ENCODE peak calls at places on chromosomes 6 and 20, in six cellular contexts. Y, R, U, X, A and E are unnamed samples. For H3K4me1, the result is how much of the 10 kb centered on the place peaks cover.

GRCh38 chr6:161134550-161135298 is 139.1 kb downstream of the AGPAT4 start:
- DNase-seq in X (no peak), R (no peak), U (no peak), Y (no peak), A (no peak), E (no peak)

GRCh38 chr20:64023278-64024140 is 12.5 kb upstream of the C20orf204 start:
- DNase-seq in A (no peak), Y (no peak), U (no peak), R (no peak), X (no peak), E (no peak)

GRCh38 chr6:44216677-44217331 is at the start of gene MYMX:
- DNase-seq in X (no peak), R (no peak), U (no peak), Y (no peak), A (peak), E (no peak)

GRCh38 chr6:161276605-161277155 is 2.8 kb upstream of the AGPAT4 start:
- DNase-seq in R (no peak), U (no peak), Y (no peak), X (no peak), A (no peak), E (no peak)

GRCh38 chr6:33294086-33294823 is 4.5 kb downstream of the RGL2 start:
- DNase-seq in R (no peak), U (no peak), Y (no peak), A (no peak), X (no peak), E (no peak)

GRCh38 chr20:59645316-59645715 is 41.0 kb downstream of the PHACTR3 start:
- DNase-seq in U (no peak), R (no peak), Y (no peak), X (no peak), A (no peak), E (no peak)

GRCh38 chr20:31833130-31833930 is 12.1 kb downstream of the FOXS1 start:
- DNase-seq in U (peak), X (peak), Y (no peak), A (peak), R (peak), E (peak)

GRCh38 chr20:58584881-58585752 is 66.0 kb upstream of the STX16 start:
- DNase-seq in X (no peak), Y (no peak), U (no peak), A (no peak), R (no peak), E (no peak)

GRCh38 chr6:67630146-67630545 is 1004.9 kb upstream of the ADGRB3 start:
- DNase-seq in A (no peak), U (no peak), X (no peak), Y (no peak), R (no peak), E (no peak)

GRCh38 chr6:159961523-159961922 is 7.4 kb upstream of the IGF2R start:
- DNase-seq in U (no peak), Y (no peak), A (peak), X (no peak), R (peak), E (no peak)

GRCh38 chr6:127539292-127539691 is 20.2 kb upstream of the MTCL3 start:
- DNase-seq in Y (no peak), R (no peak), A (no peak), X (peak), U (no peak), E (no peak)

GRCh38 chr20:50690562-50690978 is 772 bp downstream of the RIPOR3 start:
- DNase-seq in A (peak), X (no peak), R (no peak), Y (no peak), U (no peak), E (no peak)

GRCh38 chr6:165497472-165497871 is 165.6 kb downstream of the PDE10A start:
- DNase-seq in X (no peak), A (no peak), U (no peak), Y (no peak), R (no peak), E (no peak)

GRCh38 chr6:56046576-56046975 is 171.2 kb upstream of the BMP5 start:
- DNase-seq in R (no peak), A (no peak), U (no peak), X (no peak), Y (no peak), E (no peak)

GRCh38 chr20:60046011-60046413 is 87.8 kb downstream of the CDH26 start:
- DNase-seq in Y (no peak), U (no peak), A (no peak), X (no peak), R (no peak), E (no peak)

GRCh38 chr6:139920027-139920851 is 545.8 kb upstream of the CITED2 start:
- DNase-seq in A (no peak), Y (no peak), R (no peak), U (no peak), X (no peak), E (no peak)

GRCh38 chr20:34522969-34523871 is 7.0 kb downstream of the DYNLRB1 start:
- DNase-seq in A (peak), Y (no peak), U (peak), R (peak), X (peak), E (peak)

GRCh38 chr6:149472241-149472640 is 12.6 kb downstream of the ZC3H12D start:
- DNase-seq in Y (no peak), A (no peak), U (no peak), X (no peak), R (no peak), E (no peak)

GRCh38 chr6:36927114-36927513 is 27.4 kb upstream of the PI16 start:
- DNase-seq in R (no peak), Y (no peak), A (no peak), X (no peak), U (no peak), E (no peak)

GRCh38 chr20:33727115-33727479 is 4.7 kb upstream of the ZNF341 start:
- DNase-seq in A (no peak), R (no peak), Y (no peak), U (no peak), X (no peak), E (no peak)

GRCh38 chr6:53398541-53399344 is 50.0 kb upstream of the ELOVL5 start:
- DNase-seq in R (no peak), Y (no peak), U (no peak), A (no peak), X (no peak), E (no peak)

GRCh38 chr6:42742116-42742894 is 3.6 kb downstream of the TBCC start:
- DNase-seq in U (peak), Y (no peak), R (no peak), A (no peak), X (peak), E (no peak)

GRCh38 chr20:25623225-25623735 is 534 bp downstream of the NANP start:
- DNase-seq in X (peak), R (peak), Y (peak), A (peak), U (no peak), E (peak)

GRCh38 chr20:25623736-25624499 is at the start of gene NANP:
- DNase-seq in A (peak), Y (peak), U (peak), X (peak), R (peak), E (peak)

GRCh38 chr20:25624500-25624939 is 706 bp upstream of the NANP start:
- DNase-seq in Y (peak), X (no peak), A (no peak), R (no peak), U (no peak), E (no peak)

GRCh38 chr20:25622049-25622448 is 1.8 kb downstream of the NANP start:
- DNase-seq in A (no peak), Y (no peak), U (no peak), X (no peak), R (no peak), E (no peak)

DNA sequence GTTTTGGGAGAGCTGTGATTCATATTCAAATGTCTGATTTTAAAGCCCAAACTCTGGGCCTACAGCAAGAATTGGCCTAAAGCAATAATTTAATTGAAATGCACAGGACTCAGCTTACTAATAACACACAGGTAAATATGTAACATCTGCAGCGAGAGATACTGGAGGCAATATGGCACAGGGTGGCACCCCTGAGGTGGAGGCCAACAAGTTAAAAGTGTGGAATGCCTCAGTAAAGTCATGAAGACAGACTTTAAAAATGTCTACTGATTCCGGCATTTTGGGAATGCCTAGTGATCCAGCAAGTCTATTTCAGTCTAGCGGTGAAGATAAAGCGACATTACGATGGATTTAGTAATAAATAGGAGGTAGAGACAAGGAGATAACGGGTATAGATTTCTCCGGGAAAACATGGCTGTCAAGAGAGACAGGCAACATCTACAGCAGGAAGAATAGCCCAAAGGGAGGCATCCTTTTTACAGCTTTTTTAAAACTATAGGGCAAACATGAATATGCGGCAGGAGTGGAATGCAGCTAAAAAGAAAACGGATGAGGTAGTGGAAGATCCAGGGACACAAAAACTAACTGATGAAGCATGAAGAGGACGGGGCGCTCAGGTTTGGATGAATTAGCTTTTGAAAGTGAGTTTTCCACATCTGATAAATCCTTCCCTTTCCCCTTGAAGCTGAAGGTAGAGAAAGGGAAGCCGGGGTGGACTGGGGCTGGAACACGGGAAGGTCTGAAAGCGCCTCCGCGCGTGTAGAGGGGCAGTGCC is 1.2 kb downstream of the NANP start:
- DNase-seq in A (no peak), R (no peak), X (no peak), Y (no peak), U (no peak), E (peak)
- H3K4me1 ChIP-seq in A (under half), R (under half), X (under half), Y (under half), U (under half), E (half or more)

GRCh38 chr20:23125625-23126191 is 39.6 kb upstream of the CD93 start:
- DNase-seq in U (no peak), X (no peak), Y (no peak), A (no peak), R (no peak), E (no peak)
- TF ChIP-seq JUND in U (no peak), X (no peak), Y (no peak), A (no peak), R (no peak), E (no peak)

GRCh38 chr6:46263709-46264091 is 92.9 kb upstream of the ENPP5 start:
- DNase-seq in A (no peak), U (no peak), Y (no peak), X (no peak), R (no peak), E (no peak)
- H3K4me1 ChIP-seq in A (under half), U (under half), Y (under half), X (under half), R (under half), E (under half)

DNA sequence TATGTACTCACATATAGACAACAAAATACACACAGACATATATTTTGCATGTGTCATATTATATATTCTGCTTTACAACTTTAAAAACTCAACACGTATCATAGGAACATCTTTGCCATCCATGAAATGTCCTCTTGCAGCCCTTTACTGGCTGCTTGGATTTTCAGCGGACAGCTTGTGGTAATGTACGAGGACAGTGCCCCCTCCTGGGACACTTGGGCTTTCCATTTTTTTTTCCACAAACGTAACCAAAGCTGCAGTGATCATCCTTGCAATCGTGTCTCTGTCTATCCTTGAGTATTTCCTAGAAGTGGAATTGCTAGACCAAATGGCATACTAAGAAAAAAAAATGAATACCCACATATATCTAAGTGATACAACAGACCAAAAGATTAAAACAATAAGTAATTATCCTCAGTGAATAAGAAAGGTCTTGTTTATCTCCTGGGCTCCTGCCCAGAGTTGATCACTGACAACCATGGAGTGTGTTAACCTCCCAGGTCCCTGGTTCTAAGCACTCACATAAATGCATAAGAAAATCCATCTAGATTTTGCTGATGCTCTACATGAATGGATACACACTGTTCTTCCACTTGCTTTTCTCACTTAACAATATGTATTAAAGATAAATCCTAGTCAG is 18.1 kb downstream of the BPI start:
- DNase-seq in U (peak), Y (no peak), R (peak), X (peak), A (no peak), E (peak)
- TF ChIP-seq JUND in U (no peak), Y (no peak), R (no peak), X (no peak), A (no peak), E (no peak)

DNA sequence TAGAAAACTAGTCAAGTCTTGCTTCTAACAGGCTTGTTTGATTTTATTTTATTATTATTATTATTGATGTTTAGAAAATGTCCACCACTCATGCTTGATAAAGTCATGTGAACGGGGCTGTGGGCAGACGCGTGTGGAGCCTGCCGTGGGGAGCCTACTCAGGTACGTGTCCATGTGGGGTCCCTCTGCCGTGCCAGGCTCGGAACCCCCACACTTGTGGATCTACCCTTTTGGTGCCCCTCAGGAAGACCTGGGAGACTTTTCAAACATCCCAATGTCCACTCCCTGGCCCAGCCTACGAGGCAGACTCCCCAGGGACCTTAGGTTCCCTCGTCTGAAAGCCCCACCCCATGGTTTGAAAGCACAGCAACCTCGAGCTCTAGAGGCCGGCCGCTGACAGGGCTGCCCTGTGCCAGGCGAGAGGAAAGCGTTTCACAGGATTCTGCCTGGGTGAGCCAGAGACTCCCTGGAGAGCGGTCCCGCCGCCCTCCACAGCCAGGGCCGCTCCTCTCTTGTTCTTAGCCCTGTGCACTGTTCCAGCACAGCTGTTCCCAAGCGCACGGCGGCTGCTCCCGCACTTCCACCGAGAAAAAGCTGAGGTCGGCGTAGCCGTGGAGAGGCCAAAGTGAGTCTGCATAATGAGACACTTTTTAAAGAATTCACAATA is 249.7 kb downstream of the TTLL2 start:
- DNase-seq in R (no peak), Y (no peak), X (no peak), A (no peak), U (no peak), E (no peak)
- H3K4me1 ChIP-seq in R (under half), Y (under half), X (under half), A (under half), U (under half), E (under half)

GRCh38 chr20:3749689-3750639 is 17.5 kb downstream of the HSPA12B start:
- DNase-seq in X (peak), A (peak), R (no peak), Y (no peak), U (peak), E (peak)
- TF ChIP-seq JUND in X (no peak), A (no peak), R (no peak), Y (no peak), U (no peak), E (no peak)

DNA sequence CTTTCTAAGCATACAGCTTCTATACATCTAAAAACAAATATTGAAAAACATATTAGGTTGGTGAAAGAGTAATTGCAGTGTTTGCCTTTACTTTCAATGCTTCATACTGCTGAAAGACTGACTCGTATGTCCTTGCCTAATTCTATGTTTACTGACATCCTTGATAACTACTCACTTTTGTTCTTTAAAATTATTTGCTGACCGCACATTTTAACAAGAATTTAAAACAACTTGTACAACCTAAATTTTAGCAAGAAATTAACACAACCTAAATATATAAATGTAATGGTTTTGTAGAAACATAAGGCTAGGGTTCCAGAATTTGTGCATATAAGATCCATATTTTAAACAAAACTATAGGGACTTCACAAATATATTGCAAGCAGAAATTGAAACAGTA is 640.2 kb upstream of the MMS22L start:
- DNase-seq in X (no peak), R (no peak), A (no peak), Y (no peak), U (no peak), E (no peak)
- H3K4me1 ChIP-seq in X (under half), R (under half), A (under half), Y (under half), U (under half), E (under half)

DNA sequence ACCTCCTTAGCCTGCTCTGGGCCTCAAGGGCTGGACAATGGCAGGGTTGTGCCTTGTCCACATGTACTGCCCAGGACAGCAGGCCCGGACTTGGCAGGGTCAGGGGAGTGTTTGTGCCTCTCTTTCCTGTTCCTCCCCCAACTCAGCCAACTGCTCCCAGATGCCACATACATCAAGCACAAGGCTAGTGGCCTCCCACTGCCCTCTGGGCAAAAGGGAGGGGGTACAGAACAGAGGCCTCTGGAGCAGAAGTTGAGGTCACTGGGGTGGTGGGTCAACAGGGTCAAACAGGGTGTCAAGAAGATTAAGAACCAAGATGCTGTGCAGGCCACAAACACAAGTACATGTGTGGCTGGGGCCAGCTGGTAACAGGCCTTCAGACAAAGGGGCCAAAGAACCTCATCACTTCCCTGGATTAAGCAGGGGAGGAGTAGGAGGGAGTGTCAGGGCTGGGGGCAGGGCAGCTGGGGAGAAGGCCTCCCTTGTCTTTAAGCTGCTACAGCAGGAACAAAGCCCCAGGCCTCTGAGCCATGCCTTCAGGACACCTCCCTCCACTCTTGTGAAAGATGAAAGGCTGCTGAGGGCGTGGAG is 36.0 kb downstream of the KCNK5 start:
- DNase-seq in X (no peak), U (peak), A (no peak), R (no peak), Y (no peak), E (no peak)
- TF ChIP-seq JUND in X (no peak), U (no peak), A (no peak), R (no peak), Y (no peak), E (no peak)

GRCh38 chr6:169502445-169502844 is 199.4 kb downstream of the WDR27 start:
- DNase-seq in U (no peak), Y (no peak), R (no peak), X (no peak), A (no peak), E (no peak)
- H3K4me1 ChIP-seq in U (under half), Y (under half), R (under half), X (under half), A (under half), E (under half)